ENCODE peak calls at places on chromosomes 6 and 20, in seven cellular contexts. V is suprapubic skin, B is GM12891, J is sigmoid colon, T is upper lobe of left lung, E is spleen, O is HCT116. Y is an unnamed sample.

GRCh38 chr20:33119725-33120720 is 40.6 kb downstream of the BPIFB4 start:
- DNase-seq in O (no peak), T (no peak), J (no peak), V (no peak), E (no peak), B (no peak), Y (no peak)

GRCh38 chr6:98530732-98531131 is 303.6 kb upstream of the POU3F2 start:
- DNase-seq in B (no peak), J (no peak), E (no peak), O (no peak), V (no peak), T (no peak), Y (no peak)

GRCh38 chr6:92767101-92767500 is 652.3 kb downstream of the EPHA7 start:
- DNase-seq in E (no peak), T (no peak), V (no peak), O (no peak), B (no peak), J (no peak), Y (no peak)

GRCh38 chr20:36629719-36630340 is 16.2 kb downstream of the SLA2 start:
- DNase-seq in E (peak), T (peak), V (no peak), J (no peak), O (no peak), B (peak), Y (no peak)

GRCh38 chr6:122833229-122833556 is 44.1 kb downstream of the SMPDL3A start:
- DNase-seq in E (no peak), V (no peak), B (no peak), J (no peak), O (no peak), T (no peak), Y (no peak)

GRCh38 chr6:152695317-152696043 is 2.2 kb upstream of the MYCT1 start:
- DNase-seq in E (no peak), T (no peak), V (no peak), J (no peak), B (no peak), O (no peak), Y (no peak)

GRCh38 chr6:3484946-3485345 is 28.1 kb upstream of the SLC22A23 start:
- DNase-seq in O (no peak), B (no peak), E (no peak), V (no peak), J (no peak), T (no peak), Y (no peak)

GRCh38 chr20:62861732-62862336 is at the start of gene TCFL5:
- DNase-seq in O (peak), V (peak), E (peak), B (peak), J (peak), T (peak), Y (no peak)

GRCh38 chr20:45111799-45112471 is 3.0 kb downstream of the WFDC5 start:
- DNase-seq in T (no peak), O (no peak), J (no peak), B (no peak), V (no peak), E (no peak), Y (no peak)

GRCh38 chr6:54921891-54922290 is 75.3 kb downstream of the FAM83B start:
- DNase-seq in O (no peak), T (no peak), J (no peak), B (no peak), V (no peak), E (no peak), Y (no peak)
- TF ChIP-seq POLR2AphosphoS5 in O (no peak), T (no peak), J (no peak), B (no peak), V (no peak), E (no peak), Y (no peak)

DNA sequence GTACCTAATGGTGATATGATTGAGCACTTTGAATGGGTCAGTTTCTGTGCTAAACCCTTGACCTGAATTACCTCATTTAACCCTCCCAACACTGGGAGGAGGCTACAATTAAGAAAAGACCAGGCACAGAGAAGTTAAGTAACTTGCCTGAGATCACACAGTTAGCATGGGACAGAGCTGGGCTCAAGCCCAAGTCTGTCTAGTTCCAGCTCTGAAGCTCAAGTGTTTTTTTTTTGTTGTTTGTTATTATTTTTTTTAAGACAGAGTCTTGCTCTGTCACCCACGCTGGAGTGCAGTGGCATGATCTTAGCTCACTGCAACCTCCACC is 4.0 kb downstream of the FAM83D start:
- DNase-seq in O (no peak), E (no peak), T (no peak), B (no peak), V (no peak), J (no peak), Y (no peak)
- TF ChIP-seq POLR2AphosphoS5 in O (no peak), E (no peak), T (no peak), B (no peak), V (no peak), J (no peak), Y (no peak)

GRCh38 chr6:30612687-30613248 is 4.3 kb downstream of the PPP1R10 start:
- DNase-seq in E (no peak), O (no peak), V (no peak), B (no peak), J (peak), T (peak), Y (no peak)

GRCh38 chr6:30612213-30612612 is 4.8 kb downstream of the PPP1R10 start:
- DNase-seq in J (no peak), B (no peak), O (no peak), E (no peak), V (no peak), T (no peak), Y (no peak)

GRCh38 chr6:30610065-30610464 is 7.0 kb downstream of the PPP1R10 start:
- DNase-seq in B (no peak), V (no peak), O (no peak), J (peak), T (no peak), E (no peak), Y (no peak)

GRCh38 chr6:30611856-30612194 is 5.2 kb downstream of the PPP1R10 start:
- DNase-seq in V (no peak), J (no peak), T (no peak), B (no peak), O (no peak), E (no peak), Y (no peak)

DNA sequence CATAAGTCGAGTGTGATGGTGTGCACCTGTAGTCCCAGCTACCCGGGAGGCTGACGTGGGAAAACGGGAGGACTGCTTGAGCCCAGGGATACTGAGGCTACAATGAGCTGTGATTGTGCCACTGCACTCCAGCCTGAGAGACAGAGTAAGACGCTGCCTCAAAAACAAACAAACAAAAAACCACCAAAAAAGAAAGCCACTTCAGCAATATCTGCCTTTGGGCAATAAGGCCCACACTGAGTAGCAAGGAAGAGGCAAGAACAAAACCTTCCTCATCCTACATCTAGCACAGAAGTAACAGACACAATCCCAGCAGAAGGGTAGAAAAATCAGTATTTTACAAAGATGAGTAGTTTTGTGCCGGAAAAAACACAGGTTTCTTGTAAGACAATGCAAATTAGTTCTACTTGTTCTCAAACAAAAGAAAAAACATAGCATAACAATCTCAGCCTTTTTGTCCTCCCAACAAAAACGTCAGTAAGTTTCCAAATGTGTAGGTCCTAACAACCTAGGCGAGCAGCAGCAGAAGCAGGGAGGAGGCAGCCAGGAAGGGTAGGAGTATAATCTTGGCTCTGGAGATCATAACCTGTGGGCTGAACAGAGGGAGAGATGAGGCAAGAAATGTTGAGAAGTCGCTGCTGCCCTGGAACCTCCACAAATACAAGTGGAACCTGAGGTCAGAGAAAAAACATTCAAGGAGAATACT is 5.7 kb downstream of the PPP1R10 start:
- DNase-seq in J (peak), V (no peak), T (no peak), B (no peak), E (no peak), O (no peak), Y (no peak)
- TF ChIP-seq POLR2AphosphoS5 in J (peak), V (no peak), T (no peak), B (no peak), E (peak), O (peak), Y (no peak)

GRCh38 chr6:161838306-161839035 is 564.6 kb upstream of the AGPAT4 start:
- DNase-seq in B (no peak), O (no peak), V (no peak), E (no peak), J (no peak), T (no peak), Y (no peak)
- TF ChIP-seq POLR2AphosphoS5 in B (no peak), O (no peak), V (no peak), E (no peak), J (no peak), T (no peak), Y (no peak)

DNA sequence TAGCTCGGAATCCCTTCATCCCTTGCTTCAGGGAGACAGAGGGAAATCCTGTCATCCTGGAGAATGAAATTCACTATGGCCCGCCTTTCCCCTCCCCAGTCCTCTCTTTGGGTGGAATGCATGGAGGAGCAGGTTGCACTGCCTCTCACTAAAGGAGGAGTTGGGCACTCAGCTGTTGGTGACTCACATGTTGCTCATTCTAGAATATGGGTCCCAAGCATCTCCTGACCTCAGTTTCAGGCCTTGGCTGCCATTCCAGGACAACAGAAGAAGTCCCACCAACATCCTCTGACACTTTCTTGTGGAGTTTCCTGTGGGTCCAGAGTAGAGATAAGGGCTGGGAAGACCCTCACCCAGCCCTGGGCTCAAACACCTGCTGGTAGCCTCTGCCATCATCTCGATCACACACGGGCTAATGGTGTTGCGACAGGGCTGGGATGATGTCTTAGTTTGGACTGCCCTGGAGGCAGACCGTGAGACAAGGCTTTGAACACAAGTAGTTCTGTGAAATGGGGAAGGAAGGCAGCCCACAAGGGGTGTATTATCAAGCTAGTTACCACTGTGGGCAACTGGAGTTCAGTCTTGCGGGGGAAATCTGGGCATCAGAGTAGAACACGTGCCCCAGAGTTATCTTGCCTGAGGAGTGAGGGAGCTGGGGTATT is 52.4 kb upstream of the RNF24 start:
- DNase-seq in B (no peak), O (no peak), V (no peak), J (peak), E (no peak), T (no peak), Y (no peak)
- TF ChIP-seq POLR2AphosphoS5 in B (no peak), O (no peak), V (no peak), J (no peak), E (no peak), T (no peak), Y (no peak)

DNA sequence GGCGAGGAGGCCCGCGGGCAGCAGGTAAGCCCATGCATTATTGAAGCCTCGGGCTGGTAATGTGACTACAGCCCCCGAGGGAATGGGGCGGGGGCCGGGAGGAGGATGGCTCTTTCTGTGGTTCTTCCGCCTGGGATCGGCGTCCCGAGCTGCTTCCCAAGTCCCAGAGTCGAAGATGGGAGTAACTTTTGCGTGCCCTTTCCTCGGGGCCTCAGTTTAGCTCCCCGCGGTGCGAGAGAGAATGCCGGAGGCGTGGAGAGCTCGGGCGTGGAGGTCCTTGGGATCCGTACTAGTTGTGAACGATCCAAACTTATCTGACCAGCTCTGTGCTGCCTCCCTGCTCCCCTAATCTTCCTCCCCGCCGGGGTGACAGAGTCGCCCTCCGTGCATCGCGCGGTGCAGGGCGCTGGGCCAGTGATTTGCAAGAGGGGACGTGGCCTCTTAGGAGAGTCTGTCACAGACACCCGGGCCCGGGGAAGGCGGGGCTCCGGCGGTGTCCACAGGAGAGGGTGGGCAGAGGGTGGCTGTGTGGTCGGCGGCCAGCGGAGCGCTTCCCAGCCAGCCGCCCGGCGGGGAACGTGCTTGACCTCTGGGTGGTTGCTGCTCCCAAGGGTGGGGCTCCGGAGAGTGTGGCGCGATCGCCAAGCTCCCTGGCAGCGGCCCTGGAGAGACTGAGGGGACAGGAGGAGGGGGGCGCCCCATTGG is 815 bp downstream of the UTRN start:
- DNase-seq in T (peak), J (peak), B (peak), E (peak), V (peak), O (no peak), Y (no peak)
- TF ChIP-seq POLR2AphosphoS5 in T (peak), J (peak), B (no peak), E (peak), V (no peak), O (peak), Y (no peak)

GRCh38 chr20:19609642-19610223 is 148.3 kb upstream of the RIN2 start:
- DNase-seq in O (no peak), B (no peak), E (no peak), V (peak), J (no peak), T (no peak), Y (no peak)
- TF ChIP-seq POLR2AphosphoS5 in O (no peak), B (no peak), E (no peak), V (no peak), J (no peak), T (no peak), Y (no peak)

DNA sequence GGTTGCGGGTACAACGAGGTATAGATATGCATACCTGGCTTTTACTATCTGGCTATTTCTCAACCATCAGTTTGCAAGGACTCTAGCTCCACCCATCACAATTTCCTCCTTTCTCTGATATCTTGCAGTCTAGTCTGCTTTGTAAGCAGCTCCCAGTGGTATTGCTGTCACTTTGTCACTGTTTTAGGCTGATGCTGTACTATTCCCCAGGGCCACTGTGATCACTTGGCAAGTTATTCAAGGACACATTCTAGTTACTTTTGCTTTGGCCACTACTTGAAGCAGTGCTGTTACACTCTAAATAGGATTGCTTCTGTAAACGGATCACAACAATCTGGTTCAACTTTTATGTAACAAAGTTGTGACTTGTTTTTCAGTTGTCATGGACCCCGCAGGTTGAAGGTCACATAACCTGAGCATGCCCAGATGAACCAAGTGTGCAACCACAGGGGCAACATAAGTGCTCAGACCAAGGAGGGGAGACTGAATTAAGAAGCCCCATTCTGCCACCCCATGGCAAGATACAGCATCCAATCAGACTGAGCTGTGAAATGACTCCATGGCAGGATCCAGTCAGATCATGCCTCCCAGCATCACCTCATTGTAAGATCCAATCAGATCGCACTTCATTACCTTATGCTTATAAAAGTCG is 588.3 kb upstream of the CITED2 start:
- DNase-seq in B (no peak), J (no peak), V (no peak), O (no peak), E (no peak), T (no peak), Y (no peak)
- TF ChIP-seq POLR2AphosphoS5 in B (no peak), J (no peak), V (no peak), O (no peak), E (no peak), T (no peak), Y (no peak)

Y was measured in Panc1.